ENCODE peak calls at places on chromosomes 13 and 19, in seven cellular contexts. A is CD4-positive, alpha-beta T cell; I is upper lobe of left lung; J is pancreas; M is epithelial cell of esophagus; L is sigmoid colon; F is RWPE1. P is an unnamed sample.

GRCh38 chr13:113493315-113493951 is 2.9 kb upstream of the DCUN1D2 start:
- DNase-seq in A (no peak), I (no peak), J (no peak), M (peak; percentile 96), L (no peak), F (peak; percentile 78), P (no peak)

GRCh38 chr13:29849071-29849541 is 1.3 kb downstream of the UBL3 start:
- DNase-seq in A (peak; percentile 8), I (no peak), J (no peak), M (peak; percentile 49), L (no peak), F (no peak), P (no peak)

GRCh38 chr13:20414475-20415287 is 111.0 kb downstream of the CRYL1 start:
- DNase-seq in A (no peak), I (peak; percentile 80), J (no peak), M (peak; percentile 23), L (no peak), F (no peak), P (no peak)

GRCh38 chr19:10773969-10774368 is 56.1 kb downstream of the DNM2 start:
- DNase-seq in A (no peak), I (no peak), J (no peak), M (peak; percentile 70), L (no peak), F (no peak), P (no peak)

GRCh38 chr19:37333457-37333856 is 37.4 kb upstream of the ZNF527 start:
- DNase-seq in A (no peak), I (no peak), J (no peak), M (peak; percentile 52), L (no peak), F (no peak), P (no peak)

GRCh38 chr13:64305246-64305645 is 2889.6 kb upstream of the PCDH20 start:
- DNase-seq in A (no peak), I (no peak), J (no peak), M (peak; percentile 49), L (no peak), F (no peak), P (no peak)

GRCh38 chr19:4447327-4448146 is 10.1 kb downstream of the UBXN6 start:
- DNase-seq in A (no peak), I (peak; percentile 62), J (no peak), M (no peak), L (no peak), F (no peak), P (no peak)

GRCh38 chr13:90690458-90691063 is 656.9 kb upstream of the MIR17HG start:
- DNase-seq in A (no peak), I (no peak), J (no peak), M (no peak), L (no peak), F (no peak), P (no peak)

GRCh38 chr13:38879278-38879677 is 111.4 kb downstream of the STOML3 start:
- DNase-seq in A (no peak), I (no peak), J (no peak), M (no peak), L (no peak), F (no peak), P (no peak)

GRCh38 chr13:35978607-35979316 is 152.4 kb downstream of the DCLK1 start:
- DNase-seq in A (no peak), I (no peak), J (no peak), M (peak; percentile 65), L (no peak), F (peak; percentile 46), P (no peak)

GRCh38 chr13:82438320-82438719 is 1444.0 kb downstream of the SLITRK1 start:
- DNase-seq in A (no peak), I (no peak), J (no peak), M (no peak), L (no peak), F (no peak), P (no peak)

GRCh38 chr13:109412232-109412935 is 374.0 kb downstream of the IRS2 start:
- DNase-seq in A (no peak), I (peak; percentile 48), J (no peak), M (peak; percentile 17), L (no peak), F (peak; percentile 12), P (no peak)

GRCh38 chr19:45324349-45324907 is 1.8 kb upstream of the CKM start:
- DNase-seq in A (no peak), I (no peak), J (no peak), M (no peak), L (no peak), F (no peak), P (no peak)

GRCh38 chr19:38506723-38507550 is 73.4 kb downstream of the RYR1 start:
- DNase-seq in A (peak; percentile 81), I (peak; percentile 86), J (peak; percentile 91), M (peak; percentile 84), L (peak; percentile 89), F (peak; percentile 97), P (no peak)

GRCh38 chr19:872266-872951 is 12.9 kb downstream of the CFD start:
- DNase-seq in A (peak; percentile 79), I (peak; percentile 86), J (no peak), M (peak; percentile 75), L (no peak), F (peak; percentile 82), P (no peak)

GRCh38 chr13:21338156-21338555 is 120.9 kb downstream of the ZDHHC20 start:
- DNase-seq in A (no peak), I (no peak), J (no peak), M (peak; percentile 4), L (no peak), F (no peak), P (no peak)

GRCh38 chr19:16911046-16911445 is 22.2 kb downstream of the F2RL3 start:
- DNase-seq in A (no peak), I (no peak), J (no peak), M (no peak), L (peak; percentile 17), F (no peak), P (no peak)
- TF ChIP-seq CTCF in A (no peak), I (no peak), J (no peak), M (no peak), L (no peak), F (no peak), P (no peak)

DNA sequence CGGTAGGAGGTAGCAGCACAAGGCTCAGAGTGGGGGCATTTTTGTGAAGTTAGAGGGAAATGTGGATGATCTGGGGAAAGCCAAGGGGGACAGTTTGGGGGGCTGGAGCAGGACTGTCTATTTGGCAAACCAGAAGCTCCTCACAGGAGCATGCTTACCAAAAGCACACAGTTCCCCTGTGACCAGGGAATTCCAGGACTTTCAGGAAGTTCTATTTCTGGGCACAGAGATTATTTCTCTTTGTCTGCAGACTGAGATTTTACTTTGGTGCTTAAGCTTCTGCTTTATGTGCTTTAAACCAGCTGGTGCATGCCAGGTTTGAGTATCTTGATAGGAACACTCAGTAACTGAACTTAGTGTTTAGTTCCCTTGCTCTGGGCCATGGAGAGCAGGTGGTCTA is 525.3 kb downstream of the DIAPH3 start:
- DNase-seq in A (no peak), I (no peak), J (no peak), M (no peak), L (no peak), F (no peak), P (no peak)
- TF ChIP-seq CTCF in A (no peak), I (no peak), J (no peak), M (no peak), L (no peak), F (no peak), P (no peak)

GRCh38 chr13:49781791-49782190 is 10.7 kb downstream of the KPNA3 start:
- DNase-seq in A (no peak), I (no peak), J (no peak), M (no peak), L (no peak), F (no peak), P (no peak)

GRCh38 chr13:49783865-49784264 is 8.6 kb downstream of the KPNA3 start:
- DNase-seq in A (no peak), I (no peak), J (no peak), M (no peak), L (no peak), F (no peak), P (no peak)

GRCh38 chr13:49779721-49780120 is 12.8 kb downstream of the KPNA3 start:
- DNase-seq in A (no peak), I (no peak), J (no peak), M (no peak), L (no peak), F (no peak), P (no peak)

GRCh38 chr13:49784886-49785570 is 7.5 kb downstream of the KPNA3 start:
- DNase-seq in A (no peak), I (no peak), J (no peak), M (no peak), L (no peak), F (no peak), P (no peak)

GRCh38 chr13:49782784-49783183 is 9.7 kb downstream of the KPNA3 start:
- DNase-seq in A (no peak), I (no peak), J (no peak), M (no peak), L (no peak), F (no peak), P (no peak)
- TF ChIP-seq CTCF in A (no peak), I (no peak), J (no peak), M (no peak), L (no peak), F (no peak), P (no peak)

DNA sequence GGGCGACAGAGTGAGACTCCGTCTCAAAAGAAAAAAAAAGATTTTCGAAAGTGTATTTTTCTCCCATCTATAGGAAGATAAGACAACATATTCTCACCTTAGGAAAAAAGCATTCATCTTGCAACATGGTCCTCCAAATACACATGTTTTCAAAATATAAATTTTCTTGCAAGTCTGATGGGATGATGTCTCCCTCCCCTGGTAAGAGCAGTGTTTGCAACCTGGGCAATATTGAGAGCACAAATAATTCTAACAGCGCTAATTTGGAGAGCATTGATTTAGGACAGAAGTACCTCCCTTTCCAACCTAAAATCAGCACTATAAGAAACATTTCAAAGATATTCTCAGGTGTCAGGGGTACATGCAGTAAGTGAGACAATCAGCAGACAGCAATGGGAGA is 61.0 kb upstream of the SHISA2 start:
- DNase-seq in A (no peak), I (no peak), J (no peak), M (peak; percentile 7), L (no peak), F (peak; percentile 8), P (no peak)
- TF ChIP-seq CTCF in A (no peak), I (no peak), J (no peak), M (no peak), L (no peak), F (peak; percentile 13), P (peak; percentile 75)

GRCh38 chr19:19134687-19135158 is 3.6 kb downstream of the TMEM161A start:
- DNase-seq in A (peak; percentile 28), I (peak; percentile 91), J (peak; percentile 42), M (no peak), L (no peak), F (no peak), P (no peak)
- TF ChIP-seq CTCF in A (no peak), I (no peak), J (no peak), M (no peak), L (no peak), F (no peak), P (no peak)